ENCODE peak calls at places on chromosomes 5 and 9, in five cellular contexts. P is sigmoid colon, B is A549, N is IMR-90, Q is HCT116. V is an unnamed sample.

GRCh38 chr5:127280494-127281220 is 9.9 kb upstream of the MEGF10 start:
- DNase-seq in B (no peak), Q (no peak), N (no peak), P (no peak), V (no peak)

GRCh38 chr9:18923671-18924430 is 109.2 kb downstream of the SAXO1 start:
- DNase-seq in P (no peak), B (no peak), N (no peak), Q (no peak), V (no peak)

GRCh38 chr5:127002390-127002789 is 28.0 kb downstream of the MARCHF3 start:
- DNase-seq in B (peak), P (no peak), Q (no peak), N (peak), V (no peak)

GRCh38 chr5:89037090-89037489 is 154.1 kb upstream of the MEF2C start:
- DNase-seq in N (peak), P (no peak), Q (no peak), B (peak), V (no peak)

GRCh38 chr9:70352802-70353201 is 61.7 kb downstream of the KLF9 start:
- DNase-seq in B (peak), Q (no peak), P (no peak), N (no peak), V (no peak)

GRCh38 chr9:108742191-108742590 is 113.6 kb downstream of the ACTL7B start:
- DNase-seq in Q (no peak), B (no peak), N (no peak), P (no peak), V (no peak)

GRCh38 chr5:110401881-110402280 is 324.6 kb downstream of the TMEM232 start:
- DNase-seq in N (no peak), B (no peak), Q (no peak), P (no peak), V (no peak)

GRCh38 chr5:124628721-124629596 is 117.5 kb downstream of the ZNF608 start:
- DNase-seq in N (peak), Q (peak), B (peak), P (peak), V (no peak)

GRCh38 chr5:154221371-154221896 is 30.9 kb downstream of the GALNT10 start:
- DNase-seq in Q (peak), N (peak), P (no peak), B (no peak), V (peak)

GRCh38 chr9:77498891-77499290 is 149.2 kb downstream of the GNA14 start:
- DNase-seq in Q (no peak), B (no peak), N (no peak), P (no peak), V (no peak)

GRCh38 chr9:7286101-7286500 is 513.5 kb downstream of the DMAC1 start:
- DNase-seq in B (no peak), P (no peak), N (no peak), Q (no peak), V (no peak)

GRCh38 chr5:132215329-132215728 is 12.3 kb downstream of the P4HA2 start:
- DNase-seq in N (peak), P (peak), Q (no peak), B (peak), V (peak)

GRCh38 chr9:8579661-8580060 is 780.1 kb upstream of the DMAC1 start:
- DNase-seq in P (no peak), Q (no peak), N (no peak), B (no peak), V (no peak)

GRCh38 chr5:125481506-125482455 is 735.3 kb upstream of the ZNF608 start:
- DNase-seq in P (no peak), Q (no peak), N (no peak), B (no peak), V (no peak)

GRCh38 chr5:58072202-58072791 is 387.6 kb downstream of the PLK2 start:
- DNase-seq in N (no peak), P (no peak), Q (no peak), B (no peak), V (no peak)

GRCh38 chr5:9479361-9479760 is 66.5 kb downstream of the SEMA5A start:
- DNase-seq in P (no peak), Q (no peak), N (peak), B (no peak), V (no peak)

GRCh38 chr9:116153765-116154333 is at the start of gene PAPPA:
- DNase-seq in B (no peak), P (no peak), N (no peak), Q (no peak), V (no peak)

GRCh38 chr5:152676177-152676576 is 271.1 kb upstream of the NMUR2 start:
- DNase-seq in B (no peak), N (no peak), P (no peak), Q (no peak), V (no peak)

GRCh38 chr5:127871448-127872153 is 168.4 kb downstream of the CCDC192 start:
- DNase-seq in P (no peak), N (no peak), B (no peak), Q (no peak), V (no peak)

GRCh38 chr9:122718038-122718437 is 5.8 kb upstream of the OR1L4 start:
- DNase-seq in P (no peak), B (no peak), Q (no peak), N (no peak), V (no peak)

GRCh38 chr5:19531374-19531952 is 456.5 kb downstream of the CDH18 start:
- DNase-seq in P (no peak), N (no peak), Q (no peak), B (no peak), V (no peak)

GRCh38 chr5:180848878-180849277 is 12.2 kb downstream of the ZFP62 start:
- DNase-seq in B (peak), N (no peak), P (no peak), Q (no peak), V (no peak)

GRCh38 chr9:34046784-34047379 is 1.8 kb downstream of the UBAP2 start:
- DNase-seq in Q (no peak), P (no peak), N (peak), B (no peak), V (peak)

GRCh38 chr9:77433675-77434445 is 214.3 kb downstream of the GNA14 start:
- DNase-seq in N (peak), B (peak), Q (peak), P (peak), V (no peak)

GRCh38 chr9:101625871-101626270 is 31.1 kb upstream of the PPP3R2 start:
- DNase-seq in P (no peak), Q (no peak), B (no peak), N (peak), V (no peak)

GRCh38 chr5:84634256-84634655 is 249.6 kb upstream of the EDIL3 start:
- DNase-seq in B (no peak), N (peak), P (no peak), Q (no peak), V (no peak)

GRCh38 chr5:59021837-59022514 is 439.1 kb downstream of the RAB3C start:
- DNase-seq in B (no peak), P (peak), Q (no peak), N (no peak), V (no peak)

GRCh38 chr5:77725646-77726045 is 50.5 kb downstream of the TBCA start:
- DNase-seq in N (peak), P (no peak), Q (no peak), B (no peak), V (no peak)

GRCh38 chr5:133326361-133326760 is 274.5 kb downstream of the HSPA4 start:
- DNase-seq in Q (no peak), N (no peak), P (no peak), B (no peak), V (no peak)

GRCh38 chr9:116596646-116597045 is 90.5 kb upstream of the TRIM32 start:
- DNase-seq in N (no peak), B (no peak), Q (no peak), P (no peak), V (no peak)

GRCh38 chr9:130118841-130119520 is 53.2 kb upstream of the NCS1 start:
- DNase-seq in Q (no peak), B (no peak), N (peak), P (no peak), V (peak)

GRCh38 chr9:4298255-4299005 is 1.4 kb downstream of the GLIS3 start:
- DNase-seq in Q (no peak), P (peak), N (peak), B (peak), V (peak)

GRCh38 chr5:42974546-42974945 is 65.6 kb downstream of the ANXA2R start:
- DNase-seq in B (no peak), P (no peak), N (peak), Q (no peak), V (no peak)

GRCh38 chr5:98770911-98771322 is 2.5 kb upstream of the RGMB start:
- DNase-seq in N (peak), B (peak), P (no peak), Q (no peak), V (no peak)

GRCh38 chr9:133861103-133861502 is 123.0 kb upstream of the SARDH start:
- DNase-seq in Q (no peak), N (no peak), P (no peak), B (no peak), V (no peak)

GRCh38 chr5:173786296-173787187 is 101.6 kb upstream of the CPEB4 start:
- DNase-seq in N (no peak), P (no peak), B (no peak), Q (no peak), V (no peak)

GRCh38 chr5:143349127-143349526 is 54.4 kb downstream of the NR3C1 start:
- DNase-seq in B (no peak), P (no peak), N (peak), Q (no peak), V (no peak)

GRCh38 chr5:151026674-151027073 is 6.3 kb downstream of the GPX3 start:
- DNase-seq in P (peak), B (no peak), Q (no peak), N (no peak), V (no peak)

DNA sequence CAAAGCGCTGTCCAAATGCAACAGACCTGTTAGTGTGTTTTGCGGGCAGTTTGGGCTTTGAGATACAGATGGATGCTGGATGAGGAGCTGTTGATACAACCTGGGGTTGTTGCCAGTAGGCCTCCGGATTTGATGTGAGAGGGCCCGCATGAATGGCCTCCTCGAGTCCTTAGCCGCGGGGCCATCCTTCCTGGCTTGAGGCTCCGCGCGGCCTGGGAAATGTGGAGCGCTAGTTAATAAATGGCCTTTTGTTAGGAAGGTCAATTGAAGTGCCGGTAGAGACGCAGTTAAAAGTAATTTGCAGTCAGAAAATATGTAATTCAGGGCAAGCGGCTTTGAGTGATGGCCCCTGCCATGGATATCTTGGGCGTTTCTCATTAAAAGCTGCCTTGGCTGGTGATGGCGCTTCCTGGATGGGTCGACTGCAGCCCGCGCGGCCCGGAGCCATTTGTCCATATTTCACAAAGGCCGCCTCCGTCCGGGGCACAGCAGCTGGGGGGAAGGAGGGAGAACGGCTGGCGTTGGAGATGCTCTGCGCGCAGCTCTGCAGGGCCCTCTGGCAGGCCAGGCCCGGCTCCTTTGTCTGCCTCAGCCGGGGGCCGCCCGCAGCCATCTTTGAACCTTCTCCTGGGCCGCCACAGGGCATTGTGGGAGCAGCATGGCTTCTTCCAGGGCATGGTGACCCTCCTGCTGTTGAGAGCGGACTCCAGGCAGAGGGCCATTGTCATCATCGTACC is 11.2 kb downstream of the MVB12B start:
- DNase-seq in N (no peak), Q (no peak), P (no peak), B (no peak), V (no peak)
- H3K27ac ChIP-seq in N (no peak), Q (no peak), P (peak), B (no peak), V (no peak)

DNA sequence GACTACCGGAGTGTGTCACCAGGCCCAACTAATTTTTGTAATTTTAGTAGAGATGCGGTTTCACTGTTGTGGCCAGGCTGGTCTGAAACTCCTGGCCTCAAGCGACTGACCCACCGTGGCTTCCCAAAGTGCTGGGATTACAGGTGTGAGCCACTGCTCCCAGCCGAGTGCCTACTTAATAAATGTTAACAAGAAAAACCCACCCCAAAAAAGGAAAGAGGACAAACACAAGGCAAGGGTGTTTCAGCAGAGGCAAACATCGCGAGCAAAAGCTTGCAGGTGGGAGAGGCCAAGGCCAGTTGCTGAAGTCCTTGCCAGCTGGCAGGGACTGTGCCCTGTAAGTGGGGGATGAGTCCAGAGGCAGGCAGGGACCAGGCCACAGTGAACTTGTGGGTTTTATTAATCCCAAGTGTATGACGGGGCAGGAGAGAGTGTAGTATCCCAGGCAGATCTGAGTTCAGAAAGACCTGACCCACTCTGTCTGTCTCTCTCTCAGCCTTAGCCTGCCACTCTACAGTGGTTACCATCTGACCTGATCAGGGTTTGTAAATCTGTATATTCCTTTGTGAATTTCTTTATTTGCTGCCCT is 6.4 kb upstream of the FPGS start:
- DNase-seq in B (no peak), P (peak), N (peak), Q (no peak), V (peak)
- TF ChIP-seq POLR2A in B (no peak), P (no peak), N (no peak), Q (no peak), V (no peak)

GRCh38 chr9:74519419-74519818 is 22.3 kb downstream of the RORB start:
- DNase-seq in B (no peak), Q (no peak), P (no peak), N (no peak), V (no peak)

GRCh38 chr9:74513221-74513620 is 16.1 kb downstream of the RORB start:
- DNase-seq in B (no peak), N (no peak), P (no peak), Q (no peak), V (no peak)

GRCh38 chr9:74521009-74521408 is 23.9 kb downstream of the RORB start:
- DNase-seq in N (no peak), B (no peak), Q (no peak), P (no peak), V (no peak)

GRCh38 chr9:74512416-74512815 is 15.3 kb downstream of the RORB start:
- DNase-seq in B (no peak), P (no peak), N (no peak), Q (no peak), V (no peak)

GRCh38 chr9:74517188-74517587 is 20.1 kb downstream of the RORB start:
- DNase-seq in P (no peak), Q (no peak), B (no peak), N (no peak), V (no peak)
- H3K27ac ChIP-seq in P (no peak), Q (no peak), B (no peak), N (no peak), V (no peak)

GRCh38 chr9:120856700-120857099 is 14.0 kb upstream of the PSMD5 start:
- DNase-seq in B (no peak), N (no peak), P (no peak), Q (no peak), V (peak)
- TF ChIP-seq POLR2A in B (no peak), N (no peak), P (no peak), Q (no peak), V (no peak)

DNA sequence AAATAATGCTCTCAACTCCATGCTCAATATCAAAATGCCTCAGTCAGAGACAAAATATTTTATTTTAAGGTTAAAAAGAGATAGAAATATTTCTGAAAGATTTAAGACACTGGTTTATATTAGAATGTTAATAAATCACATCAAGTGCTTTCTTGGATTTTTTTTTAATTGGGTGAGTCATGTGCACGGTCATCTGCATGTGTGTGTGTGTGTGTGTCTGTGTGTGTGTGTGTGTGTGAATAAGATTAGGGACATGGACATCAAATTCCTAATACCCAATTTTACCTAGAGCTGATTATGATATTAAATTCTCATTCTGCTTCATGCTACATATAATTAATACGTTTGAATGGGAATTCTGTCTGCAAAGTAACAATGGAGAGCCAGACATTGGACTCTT is 122.9 kb downstream of the BASP1 start:
- DNase-seq in P (no peak), N (peak), Q (no peak), B (no peak), V (no peak)
- H3K27ac ChIP-seq in P (no peak), N (no peak), Q (no peak), B (peak), V (no peak)

DNA sequence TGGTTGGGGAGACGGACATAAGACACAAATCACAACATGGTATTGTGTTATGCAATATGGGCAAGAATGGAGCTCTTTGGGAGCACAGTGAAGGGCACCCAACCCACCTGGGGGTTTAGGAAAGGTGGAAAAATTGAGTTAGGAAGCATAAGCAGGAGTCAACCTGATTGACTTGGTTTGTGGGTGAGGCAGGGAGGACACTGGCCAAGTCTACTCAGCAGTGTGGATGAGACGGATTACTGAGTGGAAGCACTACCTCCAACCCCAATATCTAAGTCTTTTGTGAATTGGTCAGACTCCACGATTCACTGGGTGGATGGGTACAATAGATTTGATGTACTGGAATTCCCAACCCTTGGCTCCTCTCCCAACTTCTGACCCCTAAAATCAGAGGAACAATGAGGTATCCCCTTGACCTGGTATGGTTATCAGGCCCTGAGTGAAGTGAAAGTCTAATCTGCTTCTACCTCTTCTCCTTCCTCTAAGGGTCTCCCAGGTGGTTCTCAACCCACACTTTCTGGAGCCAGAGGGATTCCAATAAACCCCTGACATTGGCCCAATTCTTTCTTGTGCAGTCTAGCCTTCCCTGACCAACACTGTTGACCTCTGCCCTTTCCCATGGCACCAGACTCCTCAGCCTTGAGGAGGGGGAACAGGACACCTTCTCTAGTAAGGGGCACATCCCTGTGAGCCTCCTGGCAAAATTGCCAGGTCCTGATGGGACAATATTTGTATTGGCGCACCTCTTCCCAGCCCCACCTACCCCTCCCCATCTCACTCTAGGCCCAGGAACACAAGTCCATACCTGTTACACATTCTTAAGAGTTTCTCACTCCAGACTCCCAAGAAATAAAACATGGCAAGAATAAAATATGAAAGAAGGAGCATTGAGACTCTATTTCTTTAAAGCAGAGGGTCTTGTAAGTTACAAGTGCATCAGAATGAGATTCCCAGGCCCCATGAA is 5.3 kb downstream of the EGR1 start:
- DNase-seq in Q (peak), P (no peak), N (no peak), B (no peak), V (no peak)
- TF ChIP-seq POLR2A in Q (peak), P (no peak), N (no peak), B (no peak), V (no peak)